ENCODE peak calls at places on chromosomes 16 and 17, in nine cellular contexts. I is NCI-H1048; D is stimulated activated CD4-positive, alpha-beta T cell treated with anti-CD3 and anti-CD28 coated beads, Interleukin-2, amount 100 ng/mL, for 48 hours; K is ELR; C is astrocyte of the hippocampus; H is activated naive CD4-positive, alpha-beta T cell treated with anti-CD3 and anti-CD28 coated beads, Interleukin-2, amount 10 ng/mL, durations not matched to agents 7 days and 5 days; Y is stomach; P is substantia nigra; E is H54. B is an unnamed sample.

GRCh38 chr17:79749156-79749815 is 18.5 kb downstream of the ENPP7 start:
- DNase-seq in D (no peak), Y (no peak), E (peak), I (no peak), H (no peak), P (no peak), K (peak), C (peak), B (no peak)

GRCh38 chr17:43891851-43892671 is 15.3 kb downstream of the MPP2 start:
- DNase-seq in K (no peak), C (no peak), E (no peak), D (no peak), Y (no peak), I (no peak), H (no peak), P (no peak), B (no peak)

GRCh38 chr16:27355610-27356009 is 41.8 kb downstream of the IL4R start:
- DNase-seq in P (no peak), H (peak), Y (peak), D (no peak), E (peak), C (peak), I (no peak), K (peak), B (no peak)

GRCh38 chr16:80084614-80085013 is 456.2 kb upstream of the DYNLRB2 start:
- DNase-seq in E (no peak), P (peak), H (peak), K (peak), Y (peak), I (no peak), D (no peak), C (peak), B (peak)

GRCh38 chr17:57604771-57605733 is 140.0 kb downstream of the CCDC182 start:
- DNase-seq in P (peak), Y (peak), D (no peak), C (peak), K (no peak), H (peak), E (no peak), I (peak), B (peak)

GRCh38 chr16:87132361-87133014 is 184.7 kb downstream of the C16orf95 start:
- DNase-seq in D (no peak), E (no peak), Y (no peak), K (peak), C (peak), H (no peak), P (peak), I (no peak), B (peak)

GRCh38 chr16:1034230-1035065 is 38.1 kb upstream of the SSTR5 start:
- DNase-seq in D (no peak), E (no peak), H (no peak), C (no peak), Y (no peak), K (no peak), I (no peak), P (peak), B (peak)

GRCh38 chr17:30376621-30377452 is 1.9 kb upstream of the CPD start:
- DNase-seq in D (peak), Y (no peak), C (peak), E (no peak), I (no peak), K (peak), H (no peak), P (no peak), B (peak)

GRCh38 chr16:17828012-17828411 is 357.3 kb upstream of the XYLT1 start:
- DNase-seq in E (no peak), K (peak), C (peak), H (no peak), D (no peak), Y (no peak), P (no peak), I (no peak), B (no peak)